ENCODE peak calls at places on chromosomes 11 and 22, in nine cellular contexts. D, E, G, H, X, V, U, Z and A are unnamed samples. For H3K4me1, the result is how much of the 10 kb centered on the place peaks cover.

GRCh38 chr11:116500833-116501622 is 271.8 kb downstream of the BUD13 start:
- DNase-seq in X (no peak), Z (no peak), D (no peak), U (peak), G (peak), E (no peak), H (no peak), V (no peak), A (no peak)

GRCh38 chr11:123473941-123474668 is 44.0 kb downstream of the GRAMD1B start:
- DNase-seq in V (no peak), E (peak), G (no peak), H (no peak), D (peak), X (no peak), U (no peak), Z (peak), A (no peak)

GRCh38 chr11:87901366-87901765 is 273.9 kb downstream of the RAB38 start:
- DNase-seq in X (no peak), D (no peak), G (no peak), U (no peak), Z (no peak), E (no peak), V (no peak), H (no peak), A (no peak)

GRCh38 chr22:29269731-29270474 is 1.8 kb downstream of the EWSR1 start:
- DNase-seq in X (no peak), D (peak), G (peak), H (no peak), U (no peak), V (no peak), E (no peak), Z (peak), A (no peak)

GRCh38 chr22:23457586-23457985 is 122.5 kb downstream of the IGLL1 start:
- DNase-seq in X (no peak), U (no peak), E (no peak), D (no peak), V (no peak), H (no peak), Z (no peak), G (no peak), A (no peak)

GRCh38 chr22:41875531-41876242 is 39.2 kb downstream of the SHISA8 start:
- DNase-seq in X (no peak), D (no peak), U (no peak), H (no peak), Z (no peak), V (no peak), G (no peak), E (no peak), A (no peak)

GRCh38 chr11:46450846-46451470 is 59.4 kb upstream of the CHRM4 start:
- DNase-seq in V (no peak), G (no peak), X (no peak), Z (peak), D (no peak), E (no peak), H (no peak), U (no peak), A (no peak)

GRCh38 chr11:33015621-33016551 is at the start of gene DEPDC7:
- DNase-seq in Z (peak), V (peak), G (peak), U (peak), H (peak), X (peak), D (peak), E (peak), A (peak)

GRCh38 chr11:69352715-69353325 is 58.9 kb downstream of the MYEOV start:
- DNase-seq in D (peak), Z (peak), G (no peak), V (no peak), U (peak), E (peak), X (no peak), H (no peak), A (no peak)

GRCh38 chr22:49575703-49576081 is 252.0 kb downstream of the BRD1 start:
- DNase-seq in V (no peak), H (no peak), E (no peak), G (no peak), D (no peak), U (no peak), X (no peak), Z (no peak), A (peak)

GRCh38 chr11:132551011-132551410 is 981.3 kb downstream of the OPCML start:
- DNase-seq in V (no peak), H (no peak), G (no peak), Z (no peak), D (no peak), U (no peak), E (no peak), X (no peak), A (no peak)

GRCh38 chr11:132556316-132556715 is 976.0 kb downstream of the OPCML start:
- DNase-seq in E (no peak), G (no peak), X (no peak), V (no peak), Z (no peak), U (no peak), D (no peak), H (no peak), A (no peak)

GRCh38 chr11:132559371-132560036 is 972.8 kb downstream of the OPCML start:
- DNase-seq in D (no peak), X (no peak), H (no peak), E (no peak), V (no peak), G (peak), Z (peak), U (no peak), A (no peak)

GRCh38 chr11:132555617-132556016 is 976.7 kb downstream of the OPCML start:
- DNase-seq in V (no peak), Z (no peak), U (no peak), E (no peak), G (no peak), H (no peak), X (no peak), D (no peak), A (no peak)
- H3K4me1 ChIP-seq in V (under half), Z (under half), U (under half), E (under half), G (under half), H (under half), X (under half), D (under half), A (under half)

GRCh38 chr22:37192741-37193140 is 4.7 kb upstream of the C1QTNF6 start:
- DNase-seq in G (no peak), U (no peak), D (no peak), E (no peak), V (no peak), Z (no peak), H (no peak), X (no peak), A (no peak)
- H3K4me1 ChIP-seq in G (under half), U (half or more), D (under half), E (half or more), V (half or more), Z (under half), H (half or more), X (under half), A (under half)

DNA sequence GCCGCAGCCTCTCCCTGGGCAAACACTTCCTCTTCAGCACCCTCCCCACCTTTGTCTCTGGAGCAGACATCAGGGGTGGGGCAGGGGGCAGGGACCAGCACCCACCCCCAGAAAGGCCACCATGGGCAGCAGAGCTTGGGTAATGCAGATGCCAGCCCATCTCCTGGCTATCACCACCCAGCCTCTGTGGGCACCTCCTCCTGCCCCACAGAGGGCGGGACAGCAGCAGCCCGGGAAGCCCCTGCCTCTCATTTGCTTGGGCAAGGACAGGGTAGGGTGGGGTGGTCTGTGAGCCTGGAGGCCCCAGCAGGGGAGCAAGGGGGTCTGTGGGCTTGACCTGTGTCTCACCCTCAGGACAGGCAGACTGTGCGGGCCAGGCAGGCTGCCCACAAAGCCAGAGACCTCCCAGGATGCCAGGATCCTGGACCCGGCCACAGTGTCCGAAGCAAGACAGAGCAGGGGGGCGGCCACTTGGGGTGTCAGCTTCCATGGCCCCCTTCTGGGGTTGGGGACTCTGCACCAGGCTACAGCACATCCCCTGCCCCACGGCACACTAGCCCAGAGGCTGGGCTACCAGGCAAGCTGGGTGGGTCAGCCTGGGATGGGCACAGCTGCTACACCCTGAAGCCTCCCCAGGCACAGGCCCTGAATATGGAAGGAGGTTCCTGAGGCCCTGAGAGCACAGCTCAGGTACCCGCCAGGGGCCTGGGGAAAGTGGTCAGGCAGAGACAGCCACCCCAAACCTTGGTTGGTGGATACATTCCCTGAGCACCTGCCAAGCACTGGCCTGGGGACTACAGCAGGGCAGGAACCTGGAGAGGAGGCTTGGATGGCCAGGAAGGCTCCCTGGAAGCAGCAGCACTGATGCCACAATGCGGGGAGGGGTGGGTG is 4.5 kb downstream of the RNH1 start:
- DNase-seq in U (no peak), Z (no peak), H (no peak), V (no peak), E (no peak), G (no peak), D (no peak), X (no peak), A (no peak)
- H3K4me1 ChIP-seq in U (under half), Z (under half), H (under half), V (under half), E (under half), G (under half), D (under half), X (under half), A (under half)

DNA sequence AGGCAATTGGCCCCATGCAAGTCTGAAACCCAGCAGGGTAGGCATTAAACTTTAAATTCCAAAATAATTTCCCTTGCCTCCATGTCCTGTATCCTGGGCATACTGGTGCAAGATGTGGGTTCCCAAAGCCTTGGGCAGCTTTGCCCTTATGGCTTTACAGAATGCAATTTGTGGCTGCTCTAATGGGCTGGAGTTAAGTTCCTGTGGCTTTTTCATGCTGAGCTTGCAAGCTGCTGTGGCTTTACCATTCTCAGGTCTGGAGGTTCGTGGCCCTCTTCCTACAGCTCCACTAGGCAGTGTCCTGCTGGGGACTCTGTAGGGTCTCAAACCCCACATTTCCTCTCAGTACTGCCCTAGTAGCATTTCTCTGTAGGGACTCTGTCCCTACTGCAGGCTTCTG is 15.0 kb upstream of the BIRC3 start:
- DNase-seq in H (no peak), D (no peak), G (no peak), E (no peak), U (no peak), V (no peak), X (no peak), Z (no peak), A (no peak)
- H3K4me1 ChIP-seq in H (half or more), D (under half), G (under half), E (under half), U (under half), V (half or more), X (under half), Z (under half), A (under half)

DNA sequence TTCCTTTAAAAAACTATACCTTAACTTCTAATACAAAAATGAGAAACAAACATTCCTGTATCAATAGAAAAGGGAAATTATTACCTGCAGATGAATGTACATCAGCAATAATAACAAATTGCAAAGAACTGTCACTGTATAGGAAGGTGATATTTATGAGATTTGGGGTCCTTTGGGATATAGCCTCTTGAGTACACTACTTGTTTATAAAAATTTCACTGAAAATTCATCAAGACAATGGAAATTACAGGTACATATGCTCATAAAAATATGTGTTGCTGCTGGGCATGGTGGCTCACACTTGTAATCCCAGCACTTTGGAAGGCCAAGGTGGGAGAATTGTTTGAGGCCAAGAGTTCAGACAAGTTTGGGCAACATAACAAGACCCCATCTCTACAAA is 34.0 kb upstream of the OR5P2 start:
- DNase-seq in D (no peak), H (no peak), G (no peak), E (no peak), X (no peak), V (no peak), Z (no peak), U (no peak), A (no peak)
- H3K4me1 ChIP-seq in D (under half), H (under half), G (under half), E (under half), X (under half), V (under half), Z (under half), U (under half), A (under half)